ENCODE peak calls at places on chromosomes 2 and 18, in five cellular contexts. B, I, P, H and J are unnamed samples.

GRCh38 chr18:11316546-11316945 is 167.2 kb upstream of the PIEZO2 start:
- DNase-seq in B (no peak), I (no peak), P (no peak), H (no peak), J (no peak)

GRCh38 chr2:98607741-98608117 is 583 bp downstream of the COA5 start:
- DNase-seq in B (no peak), I (no peak), P (no peak), H (no peak), J (no peak)

GRCh38 chr2:31558401-31559295 is 22.1 kb downstream of the SRD5A2 start:
- DNase-seq in B (peak), I (no peak), P (no peak), H (no peak), J (no peak)

GRCh38 chr2:46966576-46966975 is 51.0 kb upstream of the MCFD2 start:
- DNase-seq in B (no peak), I (no peak), P (no peak), H (no peak), J (no peak)

GRCh38 chr2:3280197-3280596 is 97.4 kb downstream of the EIPR1 start:
- DNase-seq in B (no peak), I (no peak), P (no peak), H (no peak), J (no peak)

GRCh38 chr2:2098458-2099167 is 232.5 kb downstream of the MYT1L start:
- DNase-seq in B (no peak), I (no peak), P (no peak), H (no peak), J (no peak)

GRCh38 chr2:206979922-206980321 is 40.6 kb downstream of the CPO start:
- DNase-seq in B (no peak), I (no peak), P (no peak), H (no peak), J (no peak)

GRCh38 chr2:20291846-20292408 is 58.7 kb downstream of the PUM2 start:
- DNase-seq in B (no peak), I (no peak), P (no peak), H (no peak), J (no peak)

GRCh38 chr2:101432411-101433181 is 42.3 kb downstream of the RFX8 start:
- DNase-seq in B (no peak), I (no peak), P (no peak), H (no peak), J (no peak)

GRCh38 chr2:146615778-146616177 is 1229.1 kb upstream of the ACVR2A start:
- DNase-seq in B (no peak), I (peak), P (peak), H (no peak), J (no peak)

GRCh38 chr2:96091711-96092579 is 24.4 kb downstream of the ADRA2B start:
- DNase-seq in B (no peak), I (no peak), P (peak), H (no peak), J (no peak)

GRCh38 chr2:70523996-70524965 is 29.3 kb downstream of the TGFA start:
- DNase-seq in B (peak), I (no peak), P (no peak), H (no peak), J (no peak)

GRCh38 chr2:240395448-240395847 is 40.0 kb upstream of the GPC1 start:
- DNase-seq in B (no peak), I (no peak), P (no peak), H (no peak), J (no peak)